ENCODE peak calls at places on chromosomes 12 and 14, in four cellular contexts. W is HepG2, S is K562, Z is H1. Y is an unnamed sample.

GRCh38 chr14:23364164-23364571 is 804 bp downstream of the EFS start:
- DNase-seq in W (no peak), S (no peak), Z (no peak), Y (no peak)

GRCh38 chr12:75951399-75952228 is 80.0 kb downstream of the PHLDA1 start:
- DNase-seq in W (no peak), S (no peak), Z (no peak), Y (no peak)

GRCh38 chr14:47150267-47150666 is 498.7 kb upstream of the RPL10L start:
- DNase-seq in W (no peak), S (no peak), Z (no peak), Y (no peak)

GRCh38 chr12:26845057-26845666 is 12.2 kb upstream of the ITPR2 start:
- DNase-seq in W (peak), S (peak), Z (no peak), Y (peak)

GRCh38 chr12:103665971-103666370 is 78.9 kb downstream of the STAB2 start:
- DNase-seq in W (no peak), S (no peak), Z (no peak), Y (no peak)

GRCh38 chr14:61536661-61537566 is 158.4 kb upstream of the HIF1A start:
- DNase-seq in W (peak), S (no peak), Z (no peak), Y (no peak)

GRCh38 chr14:97902630-97903029 is 1105.4 kb downstream of the VRK1 start:
- DNase-seq in W (no peak), S (no peak), Z (no peak), Y (no peak)

GRCh38 chr14:71321556-71322315 is 414.5 kb downstream of the PCNX1 start:
- DNase-seq in W (peak), S (peak), Z (no peak), Y (peak)

GRCh38 chr12:13347241-13348043 is 150.9 kb downstream of the EMP1 start:
- DNase-seq in W (no peak), S (peak), Z (no peak), Y (peak)

GRCh38 chr14:100078997-100079561 is 13.9 kb downstream of the EVL start:
- DNase-seq in W (no peak), S (peak), Z (peak), Y (no peak)

GRCh38 chr14:100076133-100076532 is 10.9 kb downstream of the EVL start:
- DNase-seq in W (peak), S (peak), Z (peak), Y (peak)

GRCh38 chr14:100076630-100077029 is 11.4 kb downstream of the EVL start:
- DNase-seq in W (no peak), S (peak), Z (no peak), Y (no peak)

GRCh38 chr14:100078216-100078780 is 13.1 kb downstream of the EVL start:
- DNase-seq in W (no peak), S (no peak), Z (no peak), Y (no peak)

DNA sequence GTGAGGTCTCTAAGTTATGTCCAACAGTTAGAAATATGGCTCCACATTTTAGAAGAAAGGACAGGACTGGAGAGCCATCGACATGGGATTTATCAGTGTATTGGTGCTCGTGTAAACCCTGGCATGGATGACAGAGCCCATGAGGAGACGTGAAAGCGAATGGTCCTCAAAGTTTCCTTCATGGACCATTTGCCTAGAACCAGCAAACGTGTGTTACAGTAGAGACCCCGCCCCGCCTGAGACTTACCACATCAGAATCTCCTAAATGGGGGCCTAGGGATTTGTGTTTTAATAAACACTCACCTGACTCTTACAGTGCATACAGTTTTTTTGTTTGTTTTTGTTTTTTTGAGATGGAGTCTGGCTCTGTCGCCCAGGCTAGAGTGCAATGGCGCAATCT is 12.2 kb downstream of the EVL start:
- DNase-seq in W (no peak), S (no peak), Z (no peak), Y (no peak)
- TF ChIP-seq MAFK in W (no peak), S (no peak), Z (no peak), Y (no peak)

GRCh38 chr12:27946396-27946795 is 26.1 kb downstream of the PTHLH start:
- DNase-seq in W (no peak), S (no peak), Z (no peak), Y (no peak)
- TF ChIP-seq PHF8 in W (no peak), S (no peak), Z (no peak), Y (no peak)

GRCh38 chr14:75030147-75030546 is 21.1 kb downstream of the MLH3 start:
- DNase-seq in W (no peak), S (no peak), Z (no peak), Y (no peak)
- TF ChIP-seq MAFK in W (no peak), S (no peak), Z (no peak), Y (no peak)

DNA sequence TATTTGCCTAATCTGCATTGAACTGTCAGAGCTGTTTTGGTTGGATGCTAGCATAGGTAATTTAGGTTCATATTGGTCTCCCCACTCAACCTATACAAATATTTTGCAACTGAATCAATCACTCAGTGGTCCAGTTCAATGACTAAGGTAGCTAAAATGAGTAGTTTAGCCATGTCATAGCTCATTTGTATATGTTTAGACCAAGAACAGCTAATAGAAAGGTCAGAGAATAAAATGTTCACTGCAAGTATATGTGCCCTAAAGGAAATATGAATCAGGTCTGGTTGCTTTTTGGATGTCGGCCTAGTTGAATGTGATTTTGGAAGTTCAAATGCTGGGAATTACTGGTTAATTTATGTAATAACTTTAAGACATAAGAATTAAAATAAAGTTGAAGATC is 883.9 kb downstream of the LRFN5 start:
- DNase-seq in W (no peak), S (no peak), Z (no peak), Y (no peak)
- TF ChIP-seq PHF8 in W (no peak), S (no peak), Z (no peak), Y (no peak)

DNA sequence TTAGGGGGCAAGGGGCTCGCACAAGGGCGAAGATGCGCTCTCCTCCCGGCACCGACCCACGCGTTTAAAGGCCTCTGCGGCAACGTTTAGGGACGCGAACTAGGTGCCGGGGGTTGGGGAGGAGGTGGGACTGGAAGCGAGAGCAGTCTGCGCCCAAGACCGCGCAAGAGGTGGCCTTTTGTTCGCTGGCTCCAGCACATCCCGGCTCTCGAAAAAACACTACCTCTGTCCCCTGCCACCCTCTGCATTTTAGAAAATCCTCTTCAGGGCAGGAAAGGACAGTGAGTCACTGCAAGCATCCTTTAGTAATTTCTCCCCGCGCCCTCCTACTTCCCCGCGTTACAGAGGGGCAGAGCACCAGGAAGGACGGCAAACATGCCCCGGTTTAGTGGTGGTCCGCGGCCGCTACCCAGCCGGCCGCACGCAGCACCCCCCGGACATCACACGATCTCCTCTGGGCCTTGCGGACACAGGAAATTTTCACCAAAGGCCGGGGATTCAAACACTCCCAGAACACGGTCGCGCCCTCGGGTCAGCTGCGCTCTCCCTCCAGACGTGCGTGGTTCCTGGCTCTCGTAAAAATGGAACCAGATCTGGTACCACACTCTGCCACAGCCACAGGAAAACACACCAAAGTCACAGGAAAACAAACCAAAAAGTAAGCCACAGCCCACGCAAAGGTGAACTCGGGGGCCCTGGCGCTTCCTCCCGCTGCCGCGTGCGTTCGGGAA is 1.1 kb downstream of the SLC38A1 start:
- DNase-seq in W (no peak), S (peak), Z (no peak), Y (no peak)
- TF ChIP-seq MAFK in W (no peak), S (no peak), Z (no peak), Y (no peak)

GRCh38 chr12:124397399-124397679 is 102.4 kb downstream of the RFLNA start:
- DNase-seq in W (no peak), S (no peak), Z (no peak), Y (no peak)

GRCh38 chr12:124396544-124397398 is 101.9 kb downstream of the RFLNA start:
- DNase-seq in W (no peak), S (peak), Z (no peak), Y (peak)

GRCh38 chr12:124399622-124400021 is 104.7 kb downstream of the RFLNA start:
- DNase-seq in W (peak), S (peak), Z (no peak), Y (peak)

GRCh38 chr12:124398578-124399227 is 103.8 kb downstream of the RFLNA start:
- DNase-seq in W (no peak), S (no peak), Z (no peak), Y (no peak)

GRCh38 chr12:124397807-124398577 is 103.1 kb downstream of the RFLNA start:
- DNase-seq in W (no peak), S (peak), Z (no peak), Y (no peak)
- TF ChIP-seq PHF8 in W (no peak), S (no peak), Z (no peak), Y (no peak)

GRCh38 chr14:104240426-104241157 is 102.2 kb downstream of the KIF26A start:
- DNase-seq in W (no peak), S (no peak), Z (no peak), Y (no peak)
- TF ChIP-seq MAFK in W (no peak), S (no peak), Z (no peak), Y (no peak)

GRCh38 chr12:65252515-65252914 is 26.0 kb upstream of the MSRB3 start:
- DNase-seq in W (no peak), S (no peak), Z (no peak), Y (no peak)

DNA sequence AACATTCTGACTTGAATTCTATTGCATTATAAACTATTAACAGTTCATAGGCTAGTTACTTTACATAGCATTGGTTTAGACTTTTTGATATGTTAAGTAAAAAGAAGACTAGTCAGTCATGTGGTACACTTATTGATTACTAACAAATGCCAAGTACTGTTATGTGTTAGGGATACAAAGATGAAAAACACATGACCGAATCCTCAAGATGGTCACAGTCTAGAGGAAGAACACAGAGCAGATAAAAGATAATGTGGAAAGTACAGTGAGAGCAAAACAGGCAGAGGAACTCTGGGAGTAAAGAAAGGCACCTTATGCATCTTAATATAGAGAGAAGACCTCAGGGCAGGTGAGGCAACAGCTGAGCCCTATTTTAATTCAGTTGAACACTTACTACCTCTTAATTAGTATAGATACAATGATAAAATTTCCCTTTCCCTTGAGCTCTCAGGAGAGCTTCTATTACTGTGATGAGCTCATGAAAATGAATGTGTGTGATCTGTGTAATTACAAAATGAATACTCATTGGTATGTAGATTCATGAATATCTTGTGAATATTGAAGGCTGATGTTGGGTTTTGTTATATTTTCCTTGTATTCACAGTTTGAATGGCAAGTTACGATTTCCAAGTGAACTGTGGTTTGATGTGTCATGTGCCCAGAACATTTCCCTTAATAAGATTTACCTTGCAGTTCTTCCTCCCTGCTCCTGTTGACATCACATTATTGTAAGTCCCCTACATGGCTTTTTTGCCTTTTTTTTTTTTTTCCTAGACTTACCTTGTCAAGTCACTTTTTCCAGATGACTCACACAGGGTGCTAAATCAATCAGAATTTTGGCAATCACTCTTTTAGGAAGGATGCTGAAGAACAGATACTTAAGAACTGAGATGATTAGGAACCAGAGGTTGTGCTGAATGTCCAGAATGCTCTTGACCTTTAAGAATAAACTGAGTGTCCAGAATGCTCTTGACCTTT is 29.5 kb upstream of the MSRB3 start:
- DNase-seq in W (no peak), S (peak), Z (no peak), Y (no peak)
- TF ChIP-seq PHF8 in W (no peak), S (no peak), Z (no peak), Y (no peak)

GRCh38 chr14:102590667-102591099 is 1.8 kb upstream of the RCOR1 start:
- DNase-seq in W (peak), S (peak), Z (no peak), Y (peak)
- TF ChIP-seq MAFK in W (no peak), S (no peak), Z (no peak), Y (no peak)